ENCODE peak calls at places on chromosomes 3 and 15, in seven cellular contexts. Z is upper lobe of right lung, V is testis, W is colonic mucosa, I is SJCRH30, N is GM23248, R is psoas muscle. K is an unnamed sample. For H3K4me1, the result is how much of the 10 kb centered on the place peaks cover.

GRCh38 chr15:74784854-74785715 is 3.2 kb downstream of the CSK start:
- DNase-seq in N (no peak), W (no peak), I (no peak), V (no peak), R (no peak), Z (no peak), K (no peak)

GRCh38 chr15:75712668-75713337 is at the start of gene CSPG4:
- DNase-seq in R (peak), Z (no peak), N (peak), W (no peak), V (peak), I (peak), K (peak)

GRCh38 chr3:147311716-147312115 is 94.6 kb downstream of the ZIC4 start:
- DNase-seq in N (no peak), V (no peak), R (no peak), Z (no peak), I (peak), W (no peak), K (no peak)

GRCh38 chr3:141368062-141368924 is at the start of gene ZBTB38:
- DNase-seq in R (peak), I (peak), N (peak), Z (peak), W (peak), V (peak), K (peak)

GRCh38 chr15:91866371-91866905 is 12.9 kb downstream of the SLCO3A1 start:
- DNase-seq in V (no peak), R (no peak), W (no peak), N (peak), Z (no peak), I (no peak), K (peak)

GRCh38 chr3:135930243-135930642 is 35.3 kb upstream of the PPP2R3A start:
- DNase-seq in W (no peak), I (no peak), Z (no peak), V (no peak), N (peak), R (no peak), K (no peak)

GRCh38 chr3:28476194-28476593 is 127.6 kb upstream of the AZI2 start:
- DNase-seq in I (peak), N (peak), Z (no peak), W (no peak), V (no peak), R (no peak), K (no peak)

GRCh38 chr3:136831461-136831860 is 12.5 kb downstream of the SLC35G2 start:
- DNase-seq in V (peak), Z (no peak), I (no peak), W (no peak), N (no peak), R (no peak), K (no peak)

GRCh38 chr3:172673210-172673679 is 37.6 kb downstream of the NCEH1 start:
- DNase-seq in W (peak), V (peak), N (peak), R (peak), Z (peak), I (peak), K (peak)

GRCh38 chr3:2838533-2839157 is 271.5 kb downstream of the IL5RA start:
- DNase-seq in I (no peak), N (no peak), W (no peak), R (no peak), Z (no peak), V (no peak), K (peak)

GRCh38 chr3:69107841-69108240 is 14.6 kb downstream of the LMOD3 start:
- DNase-seq in I (no peak), W (no peak), Z (no peak), V (no peak), R (no peak), N (no peak), K (no peak)

GRCh38 chr15:67064607-67065530 is 533 bp upstream of the SMAD3 start:
- DNase-seq in V (peak), R (no peak), I (peak), N (no peak), Z (peak), W (peak), K (no peak)

GRCh38 chr15:33292718-33293307 is 18.0 kb upstream of the RYR3 start:
- DNase-seq in N (peak), I (peak), W (peak), R (no peak), Z (no peak), V (peak), K (peak)

GRCh38 chr15:25543156-25543555 is 104.3 kb upstream of the UBE3A start:
- DNase-seq in W (peak), R (no peak), V (peak), Z (no peak), I (peak), N (peak), K (no peak)

GRCh38 chr3:20185364-20185732 is 658 bp downstream of the SGO1 start:
- DNase-seq in R (no peak), I (peak), N (peak), W (peak), V (no peak), Z (no peak), K (no peak)

GRCh38 chr3:105502333-105502732 is 135.6 kb downstream of the ALCAM start:
- DNase-seq in N (no peak), I (no peak), R (no peak), V (no peak), W (no peak), Z (no peak), K (peak)

GRCh38 chr3:171177553-171177952 is 151.0 kb upstream of the SLC2A2 start:
- DNase-seq in R (no peak), V (no peak), I (no peak), N (no peak), Z (no peak), W (no peak), K (no peak)

GRCh38 chr15:51982013-51982769 is 10.6 kb upstream of the LEO1 start:
- DNase-seq in V (no peak), Z (no peak), I (peak), N (peak), W (peak), R (peak), K (peak)

GRCh38 chr3:38421679-38422336 is 31.9 kb upstream of the ACVR2B start:
- DNase-seq in N (no peak), R (no peak), V (no peak), Z (no peak), I (no peak), W (no peak), K (no peak)
- H3K4me1 ChIP-seq in N (under half), R (under half), V (under half), Z (under half), I (under half), W (under half), K (under half)

DNA sequence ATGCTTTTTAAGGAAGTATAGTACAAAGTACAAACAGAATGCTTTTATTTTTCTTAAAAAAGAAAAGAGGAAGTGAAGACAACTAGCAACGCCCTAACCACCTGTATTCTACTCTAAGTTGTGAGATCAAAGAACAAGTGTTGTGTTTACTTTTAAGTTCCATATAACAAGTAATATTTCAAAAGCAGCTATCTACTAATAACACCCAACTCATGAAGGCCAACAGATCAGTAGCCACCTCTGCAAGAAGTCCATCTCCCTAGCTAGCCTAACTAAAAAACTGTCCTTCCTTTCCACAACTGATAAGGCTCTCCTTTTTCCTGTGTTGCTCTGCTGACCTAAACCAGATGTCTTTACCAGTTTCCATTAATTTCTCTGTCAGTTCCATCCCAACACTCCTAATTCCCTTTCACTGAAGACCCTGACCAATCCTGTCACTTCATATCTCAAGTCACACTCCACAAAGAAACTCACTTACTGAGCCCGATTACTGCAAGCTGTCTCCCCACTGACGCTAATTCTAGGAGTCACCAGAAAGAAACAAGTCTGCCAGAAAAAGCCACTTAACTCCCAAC is 26.9 kb downstream of the PHC3 start:
- DNase-seq in W (no peak), Z (no peak), N (no peak), R (no peak), V (no peak), I (no peak), K (no peak)
- H3K4me3 ChIP-seq in W (no peak), Z (no peak), N (no peak), R (no peak), V (no peak), I (no peak), K (no peak)

DNA sequence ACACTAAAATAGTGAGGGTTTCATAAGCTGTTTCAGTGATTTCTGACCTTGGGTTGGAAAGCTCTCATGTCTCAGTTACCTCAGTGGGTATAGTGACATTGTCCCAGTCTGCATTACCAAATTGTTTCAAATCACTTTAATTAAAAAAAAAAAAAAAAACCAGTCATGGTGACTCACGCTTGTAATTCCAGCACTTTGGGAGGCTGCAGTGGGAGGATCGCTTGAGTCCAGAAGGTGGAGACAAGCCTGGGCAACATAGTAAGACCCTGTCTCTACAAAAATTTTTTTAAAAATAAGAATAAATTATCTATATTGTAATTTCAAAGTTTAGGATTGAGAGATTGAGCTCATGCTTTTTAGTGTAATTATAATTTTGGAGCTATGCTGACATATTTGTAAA is 78.0 kb downstream of the MBNL1 start:
- DNase-seq in R (no peak), N (no peak), V (no peak), I (no peak), W (no peak), Z (no peak), K (no peak)
- H3K4me1 ChIP-seq in R (half or more), N (under half), V (under half), I (under half), W (under half), Z (under half), K (under half)

GRCh38 chr3:7734456-7734855 is 767.2 kb upstream of the LMCD1 start:
- DNase-seq in W (no peak), Z (no peak), N (no peak), R (no peak), V (no peak), I (no peak), K (no peak)
- H3K4me3 ChIP-seq in W (no peak), Z (no peak), N (no peak), R (no peak), V (no peak), I (no peak), K (no peak)

GRCh38 chr3:48419597-48419996 is 10.3 kb downstream of the PLXNB1 start:
- DNase-seq in R (no peak), Z (no peak), N (no peak), V (no peak), I (no peak), W (no peak), K (no peak)
- H3K4me1 ChIP-seq in R (under half), Z (under half), N (under half), V (under half), I (under half), W (under half), K (under half)

GRCh38 chr3:4509043-4509442 is 15.9 kb downstream of the ITPR1 start:
- DNase-seq in I (no peak), V (no peak), R (no peak), N (no peak), Z (no peak), W (no peak), K (no peak)

GRCh38 chr3:4514321-4514720 is 21.2 kb downstream of the ITPR1 start:
- DNase-seq in W (no peak), V (no peak), I (no peak), N (no peak), R (no peak), Z (no peak), K (peak)

GRCh38 chr3:4512895-4513616 is 19.9 kb downstream of the ITPR1 start:
- DNase-seq in V (no peak), Z (no peak), I (peak), N (no peak), W (no peak), R (no peak), K (peak)

GRCh38 chr3:4509983-4510755 is 17.0 kb downstream of the ITPR1 start:
- DNase-seq in V (no peak), I (no peak), W (no peak), Z (no peak), R (no peak), N (no peak), K (no peak)

DNA sequence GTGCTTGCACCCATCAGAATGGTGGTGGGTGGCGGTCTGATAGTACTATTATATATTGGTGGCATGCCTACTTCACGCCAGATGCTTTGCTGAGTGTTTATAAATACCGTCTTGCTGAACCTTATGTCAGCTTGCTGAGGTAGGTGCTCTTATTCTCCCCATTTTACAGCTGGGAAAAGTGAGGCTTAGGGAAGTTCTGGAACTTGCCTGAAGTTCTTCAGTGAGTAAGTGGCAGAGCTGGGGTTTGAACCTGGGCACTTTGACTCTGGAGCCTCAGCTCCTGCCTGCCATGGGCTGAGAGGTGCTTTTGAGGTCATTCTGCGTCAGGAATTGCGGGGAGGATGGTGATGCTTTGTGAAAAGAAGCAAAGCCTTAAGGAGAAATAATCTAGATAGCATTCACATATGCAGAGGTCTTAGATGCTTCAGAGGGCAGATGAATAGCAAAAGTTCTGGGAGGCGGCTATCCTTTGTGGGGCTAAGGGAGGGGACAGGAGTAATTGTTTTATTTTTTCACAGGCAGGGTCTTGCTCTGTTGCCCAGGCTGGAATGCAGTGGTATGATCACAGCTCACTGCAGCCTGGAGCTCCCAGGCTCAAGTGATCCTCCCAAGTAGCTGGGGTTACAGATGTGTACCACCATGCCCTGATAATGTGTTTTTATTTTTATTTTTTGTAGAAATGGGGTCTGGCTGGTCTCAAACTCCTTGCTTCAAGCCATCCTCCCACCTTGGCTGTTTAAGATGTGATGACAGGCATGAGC is 18.5 kb downstream of the ITPR1 start:
- DNase-seq in V (no peak), W (no peak), Z (no peak), R (no peak), N (no peak), I (no peak), K (no peak)
- H3K4me3 ChIP-seq in V (no peak), W (no peak), Z (no peak), R (no peak), N (no peak), I (no peak), K (peak)

DNA sequence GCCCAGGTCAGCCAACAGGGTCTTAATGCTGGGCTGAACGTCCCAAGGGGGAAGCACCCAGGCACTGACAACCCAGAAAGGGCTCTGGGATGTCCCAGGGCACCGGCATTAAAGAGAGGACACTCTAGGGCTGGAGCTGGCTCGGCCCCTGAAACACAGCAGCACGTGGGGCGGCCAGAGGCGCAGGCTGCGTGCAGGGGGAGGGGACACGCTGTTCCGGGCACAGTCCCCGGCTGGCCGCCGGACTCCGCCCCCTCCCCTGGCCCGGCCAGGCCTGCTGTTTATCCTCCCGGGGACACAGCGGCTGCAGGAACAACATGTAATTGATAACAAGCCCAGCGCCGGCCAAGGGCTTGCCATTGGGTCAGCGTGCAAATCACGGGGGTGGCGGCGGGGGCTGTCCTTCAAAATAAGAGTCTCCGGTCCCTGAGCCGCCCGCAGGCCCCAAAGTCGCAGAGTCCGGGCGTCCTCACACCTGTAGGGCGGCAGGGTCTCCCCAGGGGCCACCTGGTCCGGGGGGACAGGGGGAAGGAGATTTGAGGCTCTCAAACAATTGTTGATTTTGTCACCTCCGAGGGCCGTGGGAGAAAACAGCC is 1.3 kb downstream of the KLF15 start:
- DNase-seq in W (peak), I (peak), R (peak), V (peak), N (peak), Z (peak), K (peak)
- H3K4me1 ChIP-seq in W (under half), I (under half), R (half or more), V (under half), N (under half), Z (under half), K (under half)

DNA sequence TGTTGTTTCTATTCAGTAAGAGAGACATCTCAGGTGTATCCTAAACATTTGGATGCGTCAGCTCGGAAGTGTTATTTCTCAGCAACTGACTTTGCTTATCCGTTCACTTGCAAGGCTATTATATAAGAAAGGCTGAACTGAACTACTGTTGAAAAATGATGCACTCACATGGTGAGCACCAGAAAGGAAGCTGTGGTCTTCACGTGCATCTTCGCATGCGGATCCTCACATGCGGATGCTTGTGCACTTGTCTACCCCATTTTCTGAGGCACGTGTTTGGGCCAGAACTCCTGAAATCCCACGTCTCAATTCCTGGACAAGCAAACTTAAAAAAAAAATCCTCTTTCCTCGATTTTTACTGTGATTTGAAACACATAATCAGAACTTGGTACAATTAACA is 63.2 kb downstream of the PDZRN3 start:
- DNase-seq in V (peak), Z (no peak), I (no peak), W (no peak), R (no peak), N (no peak), K (no peak)
- H3K4me3 ChIP-seq in V (no peak), Z (no peak), I (no peak), W (no peak), R (no peak), N (no peak), K (no peak)

DNA sequence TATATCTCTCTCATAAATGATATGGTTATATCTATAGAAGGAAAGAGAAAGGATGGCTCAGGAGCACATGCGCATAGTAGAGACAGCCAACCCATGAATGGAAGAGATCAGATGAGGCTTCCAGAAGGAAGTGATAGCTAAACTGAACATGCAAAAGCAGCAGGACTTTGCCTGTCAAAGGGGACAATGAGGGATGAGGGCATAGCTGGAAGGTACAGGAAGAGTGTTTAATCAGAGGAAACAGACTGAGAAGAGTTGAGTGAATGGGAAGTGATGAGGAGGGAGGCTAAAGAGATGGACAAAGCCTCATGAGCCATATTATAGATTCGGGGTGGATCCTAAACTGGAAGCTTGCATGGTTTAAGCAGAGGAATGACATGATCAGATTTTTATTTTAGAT is 26.5 kb upstream of the VEPH1 start:
- DNase-seq in V (no peak), R (no peak), N (no peak), Z (no peak), W (no peak), I (no peak), K (no peak)
- H3K4me1 ChIP-seq in V (under half), R (under half), N (half or more), Z (under half), W (under half), I (under half), K (under half)